ENCODE peak calls at places on chromosomes 11 and 22, in five cellular contexts. One of them, this sample, is unnamed.

GRCh38 chr11:100890779-100891178 is 203.7 kb downstream of the ARHGAP42 start:
- DNase-seq in HS-27A: peak
- DNase-seq in activated B cell treated with CpG ODN at 0.5 μM for 24 hours: no peak
- DNase-seq in HT1080: peak
- DNase-seq in B cell: no peak
- DNase-seq in this sample: no peak

GRCh38 chr22:32745251-32745995 is 56.1 kb upstream of the TIMP3 start:
- DNase-seq in HS-27A: no peak
- DNase-seq in activated B cell treated with CpG ODN at 0.5 μM for 24 hours: no peak
- DNase-seq in HT1080: peak
- DNase-seq in B cell: no peak
- DNase-seq in this sample: no peak

GRCh38 chr11:13343931-13344717 is 66.5 kb downstream of the BMAL1 start:
- DNase-seq in HS-27A: peak
- DNase-seq in activated B cell treated with CpG ODN at 0.5 μM for 24 hours: peak
- DNase-seq in HT1080: peak
- DNase-seq in B cell: peak
- DNase-seq in this sample: peak

GRCh38 chr11:587978-588380 is 11.7 kb downstream of the PHRF1 start:
- DNase-seq in HS-27A: no peak
- DNase-seq in activated B cell treated with CpG ODN at 0.5 μM for 24 hours: no peak
- DNase-seq in HT1080: peak
- DNase-seq in B cell: no peak
- DNase-seq in this sample: no peak

GRCh38 chr11:1081601-1082311 is 7.1 kb downstream of the MUC2 start:
- DNase-seq in HS-27A: no peak
- DNase-seq in activated B cell treated with CpG ODN at 0.5 μM for 24 hours: no peak
- DNase-seq in HT1080: no peak
- DNase-seq in B cell: no peak
- DNase-seq in this sample: no peak

GRCh38 chr11:70948416-70948815 is 304.0 kb downstream of the SHANK2 start:
- DNase-seq in HS-27A: no peak
- DNase-seq in activated B cell treated with CpG ODN at 0.5 μM for 24 hours: no peak
- DNase-seq in HT1080: no peak
- DNase-seq in B cell: no peak
- DNase-seq in this sample: no peak

GRCh38 chr22:49512471-49512870 is 315.2 kb downstream of the BRD1 start:
- DNase-seq in HS-27A: no peak
- DNase-seq in activated B cell treated with CpG ODN at 0.5 μM for 24 hours: no peak
- DNase-seq in HT1080: no peak
- DNase-seq in B cell: no peak
- DNase-seq in this sample: no peak

GRCh38 chr11:132588366-132588765 is 943.9 kb downstream of the OPCML start:
- DNase-seq in HS-27A: no peak
- DNase-seq in activated B cell treated with CpG ODN at 0.5 μM for 24 hours: no peak
- DNase-seq in HT1080: no peak
- DNase-seq in B cell: no peak
- DNase-seq in this sample: no peak

GRCh38 chr22:17943533-17944204 is 80.7 kb downstream of the MICAL3 start:
- DNase-seq in HS-27A: no peak
- DNase-seq in activated B cell treated with CpG ODN at 0.5 μM for 24 hours: no peak
- DNase-seq in HT1080: no peak
- DNase-seq in B cell: no peak
- DNase-seq in this sample: no peak

GRCh38 chr11:86117706-86118050 is 48.8 kb upstream of the PICALM start:
- DNase-seq in HS-27A: no peak
- DNase-seq in activated B cell treated with CpG ODN at 0.5 μM for 24 hours: no peak
- DNase-seq in HT1080: peak
- DNase-seq in B cell: no peak
- DNase-seq in this sample: no peak

GRCh38 chr11:33160587-33160986 is 693 bp downstream of the CSTF3 start:
- DNase-seq in HS-27A: no peak
- DNase-seq in activated B cell treated with CpG ODN at 0.5 μM for 24 hours: no peak
- DNase-seq in HT1080: no peak
- DNase-seq in B cell: no peak
- DNase-seq in this sample: no peak

GRCh38 chr11:114236829-114237228 is 59.4 kb upstream of the NNMT start:
- DNase-seq in HS-27A: no peak
- DNase-seq in activated B cell treated with CpG ODN at 0.5 μM for 24 hours: no peak
- DNase-seq in HT1080: no peak
- DNase-seq in B cell: no peak
- DNase-seq in this sample: no peak

GRCh38 chr11:130912552-130912951 is 3.7 kb downstream of the SNX19 start:
- DNase-seq in HS-27A: no peak
- DNase-seq in activated B cell treated with CpG ODN at 0.5 μM for 24 hours: no peak
- DNase-seq in HT1080: no peak
- DNase-seq in B cell: no peak
- DNase-seq in this sample: no peak

GRCh38 chr11:77211594-77212251 is 83.7 kb downstream of the MYO7A start:
- DNase-seq in HS-27A: no peak
- DNase-seq in activated B cell treated with CpG ODN at 0.5 μM for 24 hours: no peak
- DNase-seq in HT1080: no peak
- DNase-seq in B cell: peak
- DNase-seq in this sample: no peak

GRCh38 chr22:22391543-22391942 is 117.0 kb downstream of the ZNF280B start:
- DNase-seq in HS-27A: no peak
- DNase-seq in activated B cell treated with CpG ODN at 0.5 μM for 24 hours: no peak
- DNase-seq in HT1080: no peak
- DNase-seq in B cell: no peak
- DNase-seq in this sample: no peak

GRCh38 chr11:82775736-82776346 is 42.2 kb upstream of the FAM181B start:
- DNase-seq in HS-27A: peak
- DNase-seq in activated B cell treated with CpG ODN at 0.5 μM for 24 hours: no peak
- DNase-seq in HT1080: peak
- DNase-seq in B cell: peak
- DNase-seq in this sample: peak

GRCh38 chr11:110093407-110094297 is 460 bp downstream of the ZC3H12C start:
- DNase-seq in HS-27A: no peak
- DNase-seq in activated B cell treated with CpG ODN at 0.5 μM for 24 hours: peak
- DNase-seq in HT1080: peak
- DNase-seq in B cell: peak
- DNase-seq in this sample: peak

GRCh38 chr22:18075101-18075730 is 2.6 kb upstream of the PEX26 start:
- DNase-seq in HS-27A: no peak
- DNase-seq in activated B cell treated with CpG ODN at 0.5 μM for 24 hours: no peak
- DNase-seq in HT1080: no peak
- DNase-seq in B cell: no peak
- DNase-seq in this sample: no peak

GRCh38 chr22:49760630-49761571 is 66.8 kb downstream of the BRD1 start:
- DNase-seq in HS-27A: no peak
- DNase-seq in activated B cell treated with CpG ODN at 0.5 μM for 24 hours: peak
- DNase-seq in HT1080: no peak
- DNase-seq in B cell: no peak
- DNase-seq in this sample: peak

GRCh38 chr11:69001301-69002081 is 11.6 kb downstream of the MRGPRF start:
- DNase-seq in HS-27A: no peak
- DNase-seq in activated B cell treated with CpG ODN at 0.5 μM for 24 hours: no peak
- DNase-seq in HT1080: no peak
- DNase-seq in B cell: no peak
- DNase-seq in this sample: no peak

GRCh38 chr22:42930810-42931420 is 73.8 kb upstream of the ARFGAP3 start:
- DNase-seq in HS-27A: no peak
- DNase-seq in activated B cell treated with CpG ODN at 0.5 μM for 24 hours: peak
- DNase-seq in HT1080: peak
- DNase-seq in B cell: no peak
- DNase-seq in this sample: no peak

GRCh38 chr11:13717331-13717730 is 48.9 kb downstream of the FAR1 start:
- DNase-seq in HS-27A: peak
- DNase-seq in activated B cell treated with CpG ODN at 0.5 μM for 24 hours: no peak
- DNase-seq in HT1080: peak
- DNase-seq in B cell: no peak
- DNase-seq in this sample: no peak

GRCh38 chr11:92703431-92703830 is 266.0 kb upstream of the MTNR1B start:
- DNase-seq in HS-27A: peak
- DNase-seq in activated B cell treated with CpG ODN at 0.5 μM for 24 hours: no peak
- DNase-seq in HT1080: peak
- DNase-seq in B cell: no peak
- DNase-seq in this sample: no peak

GRCh38 chr22:32720924-32721323 is 80.6 kb upstream of the TIMP3 start:
- DNase-seq in HS-27A: no peak
- DNase-seq in activated B cell treated with CpG ODN at 0.5 μM for 24 hours: no peak
- DNase-seq in HT1080: no peak
- DNase-seq in B cell: no peak
- DNase-seq in this sample: no peak

GRCh38 chr11:76025068-76025467 is 181.2 kb downstream of the WNT11 start:
- DNase-seq in HS-27A: peak
- DNase-seq in activated B cell treated with CpG ODN at 0.5 μM for 24 hours: no peak
- DNase-seq in HT1080: peak
- DNase-seq in B cell: no peak
- DNase-seq in this sample: no peak

GRCh38 chr11:92329644-92330043 is 105.0 kb downstream of the FAT3 start:
- DNase-seq in HS-27A: no peak
- DNase-seq in activated B cell treated with CpG ODN at 0.5 μM for 24 hours: no peak
- DNase-seq in HT1080: no peak
- DNase-seq in B cell: no peak
- DNase-seq in this sample: no peak

GRCh38 chr11:26335903-26336302 is 4.0 kb downstream of the ANO3 start:
- DNase-seq in HS-27A: no peak
- DNase-seq in activated B cell treated with CpG ODN at 0.5 μM for 24 hours: no peak
- DNase-seq in HT1080: no peak
- DNase-seq in B cell: no peak
- DNase-seq in this sample: no peak

GRCh38 chr11:69327741-69328191 is 33.8 kb downstream of the MYEOV start:
- DNase-seq in HS-27A: no peak
- DNase-seq in activated B cell treated with CpG ODN at 0.5 μM for 24 hours: no peak
- DNase-seq in HT1080: no peak
- DNase-seq in B cell: no peak
- DNase-seq in this sample: no peak

GRCh38 chr11:62012451-62013265 is 45.2 kb upstream of the FTH1 start:
- DNase-seq in HS-27A: no peak
- DNase-seq in activated B cell treated with CpG ODN at 0.5 μM for 24 hours: no peak
- DNase-seq in HT1080: peak
- DNase-seq in B cell: no peak
- DNase-seq in this sample: no peak

GRCh38 chr11:115687934-115688333 is 183.7 kb upstream of the CADM1 start:
- DNase-seq in HS-27A: no peak
- DNase-seq in activated B cell treated with CpG ODN at 0.5 μM for 24 hours: no peak
- DNase-seq in HT1080: no peak
- DNase-seq in B cell: no peak
- DNase-seq in this sample: no peak

This sample was measured in GM13977.